ENCODE peak calls at places on chromosome X, in four cellular contexts. One of them, this sample, is unnamed.

GRCh38 chrX:111151764-111152163 is 55.8 kb downstream of the PAK3 start:
- DNase-seq in ovary: no peak
- DNase-seq in left lung: no peak
- DNase-seq in fibroblast of lung: no peak
- DNase-seq in this sample: no peak

GRCh38 chrX:9897761-9898161 is 69.4 kb upstream of the CLDN34 start:
- DNase-seq in left lung: no peak
- DNase-seq in fibroblast of lung: peak; percentile 92
- DNase-seq in ovary: no peak
- DNase-seq in this sample: no peak

GRCh38 chrX:19660604-19661003 is 145.3 kb upstream of the MAP3K15 start:
- DNase-seq in ovary: no peak
- DNase-seq in left lung: no peak
- DNase-seq in fibroblast of lung: no peak
- DNase-seq in this sample: no peak

GRCh38 chrX:39125834-39126233 is 324.6 kb downstream of the MID1IP1 start:
- DNase-seq in left lung: no peak
- DNase-seq in fibroblast of lung: no peak
- DNase-seq in ovary: no peak
- DNase-seq in this sample: peak; percentile 20

GRCh38 chrX:69505772-69506616 is 1.9 kb downstream of the NALF2 start:
- DNase-seq in fibroblast of lung: no peak
- DNase-seq in left lung: no peak
- DNase-seq in ovary: no peak
- DNase-seq in this sample: no peak

GRCh38 chrX:47958943-47959342 is 44.8 kb downstream of the ZNF182 start:
- DNase-seq in left lung: no peak
- DNase-seq in ovary: no peak
- DNase-seq in fibroblast of lung: no peak
- DNase-seq in this sample: no peak

GRCh38 chrX:45849261-45849660 is 648.6 kb upstream of the DIPK2B start:
- DNase-seq in ovary: no peak
- DNase-seq in left lung: no peak
- DNase-seq in fibroblast of lung: peak; percentile 83
- DNase-seq in this sample: no peak

GRCh38 chrX:45771560-45772340 is 571.1 kb upstream of the DIPK2B start:
- DNase-seq in ovary: no peak
- DNase-seq in left lung: no peak
- DNase-seq in fibroblast of lung: peak; percentile 81
- DNase-seq in this sample: no peak

GRCh38 chrX:132414404-132414803 is 74.4 kb downstream of the MBNL3 start:
- DNase-seq in ovary: no peak
- DNase-seq in left lung: no peak
- DNase-seq in fibroblast of lung: no peak
- DNase-seq in this sample: no peak

GRCh38 chrX:112211459-112211858 is 128.9 kb upstream of the TRPC5 start:
- DNase-seq in fibroblast of lung: no peak
- DNase-seq in ovary: no peak
- DNase-seq in left lung: no peak
- DNase-seq in this sample: no peak

GRCh38 chrX:9188117-9188516 is 154.2 kb upstream of the FAM9B start:
- DNase-seq in ovary: no peak
- DNase-seq in fibroblast of lung: no peak
- DNase-seq in left lung: no peak
- DNase-seq in this sample: no peak

GRCh38 chrX:69027181-69028005 is 137.9 kb downstream of the PJA1 start:
- DNase-seq in ovary: no peak
- DNase-seq in left lung: no peak
- DNase-seq in fibroblast of lung: peak; percentile 83
- DNase-seq in this sample: no peak

GRCh38 chrX:139518475-139518874 is 12.1 kb upstream of the F9 start:
- DNase-seq in left lung: no peak
- DNase-seq in fibroblast of lung: no peak
- DNase-seq in ovary: no peak
- DNase-seq in this sample: no peak

GRCh38 chrX:16464369-16464768 is 185.6 kb upstream of the S100G start:
- DNase-seq in fibroblast of lung: no peak
- DNase-seq in left lung: no peak
- DNase-seq in ovary: no peak
- DNase-seq in this sample: no peak

GRCh38 chrX:19912-20571 is 261.1 kb upstream of the PLCXD1 start:
- DNase-seq in ovary: no peak
- DNase-seq in left lung: no peak
- DNase-seq in fibroblast of lung: no peak
- DNase-seq in this sample: no peak

GRCh38 chrX:56503941-56504673 is 59.3 kb upstream of the UBQLN2 start:
- DNase-seq in ovary: no peak
- DNase-seq in fibroblast of lung: no peak
- DNase-seq in left lung: no peak
- DNase-seq in this sample: no peak

GRCh38 chrX:40094041-40094899 is 3.5 kb downstream of the BCOR start:
- DNase-seq in fibroblast of lung: peak; percentile 49
- DNase-seq in left lung: peak; percentile 50
- DNase-seq in ovary: peak; percentile 53
- DNase-seq in this sample: peak; percentile 77

GRCh38 chrX:45788941-45789348 is 588.3 kb upstream of the DIPK2B start:
- DNase-seq in left lung: no peak
- DNase-seq in fibroblast of lung: no peak
- DNase-seq in ovary: no peak
- DNase-seq in this sample: no peak

GRCh38 chrX:121405826-121406225 is 358.4 kb downstream of the GLUD2 start:
- DNase-seq in fibroblast of lung: no peak
- DNase-seq in ovary: no peak
- DNase-seq in left lung: no peak
- DNase-seq in this sample: no peak

GRCh38 chrX:74924449-74925209 is 623 bp downstream of the NEXMIF start:
- DNase-seq in left lung: peak; percentile 38
- DNase-seq in ovary: peak; percentile 52
- DNase-seq in fibroblast of lung: peak; percentile 0
- DNase-seq in this sample: peak; percentile 33

GRCh38 chrX:51876441-51876840 is 17.0 kb upstream of the MAGED1 start:
- DNase-seq in fibroblast of lung: peak; percentile 18
- DNase-seq in ovary: no peak
- DNase-seq in left lung: no peak
- DNase-seq in this sample: no peak

GRCh38 chrX:19177710-19178109 is 55.4 kb upstream of the ADGRG2 start:
- DNase-seq in fibroblast of lung: no peak
- DNase-seq in ovary: no peak
- DNase-seq in left lung: no peak
- DNase-seq in this sample: no peak

GRCh38 chrX:150813922-150814321 is 84.5 kb downstream of the CD99L2 start:
- DNase-seq in left lung: no peak
- DNase-seq in ovary: no peak
- DNase-seq in fibroblast of lung: no peak
- DNase-seq in this sample: no peak

GRCh38 chrX:14235004-14235403 is 205.3 kb upstream of the GEMIN8 start:
- DNase-seq in left lung: no peak
- DNase-seq in fibroblast of lung: no peak
- DNase-seq in ovary: no peak
- DNase-seq in this sample: no peak

GRCh38 chrX:16754019-16754418 is 32.2 kb upstream of the TXLNG start:
- DNase-seq in left lung: no peak
- DNase-seq in ovary: no peak
- DNase-seq in fibroblast of lung: no peak
- DNase-seq in this sample: no peak

GRCh38 chrX:97401586-97402101 is 517.9 kb downstream of the RPA4 start:
- DNase-seq in left lung: no peak
- DNase-seq in ovary: no peak
- DNase-seq in fibroblast of lung: no peak
- DNase-seq in this sample: no peak

GRCh38 chrX:22012051-22012450 is 20.1 kb upstream of the PHEX start:
- DNase-seq in left lung: no peak
- DNase-seq in fibroblast of lung: no peak
- DNase-seq in ovary: no peak
- DNase-seq in this sample: no peak

GRCh38 chrX:70979136-70979762 is 48.4 kb upstream of the SLC7A3 start:
- DNase-seq in ovary: no peak
- DNase-seq in fibroblast of lung: peak; percentile 48
- DNase-seq in left lung: no peak
- DNase-seq in this sample: no peak
- TF ChIP-seq CTCF in ovary: no peak
- TF ChIP-seq CTCF in fibroblast of lung: peak; percentile 64
- TF ChIP-seq CTCF in left lung: no peak
- TF ChIP-seq CTCF in this sample: no peak

DNA sequence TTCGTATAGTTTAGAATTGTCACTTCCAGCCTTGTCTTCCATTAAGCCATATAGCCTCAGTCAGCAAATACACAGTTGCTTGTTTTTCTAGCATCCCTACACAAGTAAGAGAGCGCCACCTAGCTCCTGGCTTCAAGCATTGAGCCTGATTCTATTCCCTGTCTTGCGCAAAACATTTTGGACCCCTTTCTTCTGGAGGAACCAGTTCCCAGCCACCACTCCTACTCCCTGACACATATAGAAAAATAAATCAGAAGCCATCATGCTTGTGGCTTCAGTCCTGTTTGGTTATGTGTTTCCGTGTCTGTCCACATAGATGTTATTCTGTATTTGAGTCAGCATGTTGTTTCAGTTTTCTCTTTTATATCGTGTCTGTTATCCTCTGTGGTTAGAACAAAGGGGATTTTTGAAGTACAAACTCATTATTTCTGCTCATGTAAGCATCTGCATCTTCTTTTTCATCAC is 59.9 kb downstream of the GK start:
- DNase-seq in fibroblast of lung: peak; percentile 81
- DNase-seq in left lung: peak; percentile 41
- DNase-seq in ovary: no peak
- DNase-seq in this sample: peak; percentile 59
- H3K4me1 ChIP-seq in fibroblast of lung: no peaks in the 10 kb centered on the region
- H3K4me1 ChIP-seq in left lung: no peaks in the 10 kb centered on the region
- H3K4me1 ChIP-seq in ovary: no peaks in the 10 kb centered on the region
- H3K4me1 ChIP-seq in this sample: no peaks in the 10 kb centered on the region

GRCh38 chrX:136731207-136731782 is 49.4 kb downstream of the ARHGEF6 start:
- DNase-seq in ovary: no peak
- DNase-seq in fibroblast of lung: no peak
- DNase-seq in left lung: no peak
- DNase-seq in this sample: no peak

GRCh38 chrX:136731798-136732197 is 48.9 kb downstream of the ARHGEF6 start:
- DNase-seq in ovary: no peak
- DNase-seq in left lung: no peak
- DNase-seq in fibroblast of lung: no peak
- DNase-seq in this sample: no peak

GRCh38 chrX:136725446-136726104 is 55.2 kb downstream of the ARHGEF6 start:
- DNase-seq in left lung: no peak
- DNase-seq in ovary: no peak
- DNase-seq in fibroblast of lung: peak; percentile 82
- DNase-seq in this sample: peak; percentile 73

GRCh38 chrX:136733613-136734012 is 47.1 kb downstream of the ARHGEF6 start:
- DNase-seq in fibroblast of lung: no peak
- DNase-seq in ovary: no peak
- DNase-seq in left lung: no peak
- DNase-seq in this sample: no peak

DNA sequence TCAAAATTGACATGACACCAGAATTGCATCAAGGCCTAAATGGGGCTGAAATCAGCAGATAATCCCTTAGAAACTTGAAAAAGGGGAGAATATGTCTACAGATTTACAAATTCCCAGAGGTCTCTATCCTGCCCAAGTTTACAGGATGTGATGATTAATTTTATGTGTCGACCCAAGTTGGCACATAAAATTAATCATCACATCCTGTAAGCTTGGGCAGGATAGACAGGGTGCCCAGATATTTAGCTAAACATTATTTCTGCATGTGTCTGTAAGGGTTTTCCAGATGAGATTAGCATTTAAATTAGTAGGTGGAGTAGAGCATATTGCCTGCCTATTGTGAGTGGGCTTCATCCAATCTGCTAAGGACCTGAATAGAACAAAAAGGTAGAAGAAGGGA is 52.3 kb downstream of the ARHGEF6 start:
- DNase-seq in left lung: no peak
- DNase-seq in fibroblast of lung: no peak
- DNase-seq in ovary: no peak
- DNase-seq in this sample: no peak
- H3K27me3 ChIP-seq in left lung: no peaks in the 10 kb centered on the region
- H3K27me3 ChIP-seq in fibroblast of lung: no peaks in the 10 kb centered on the region
- H3K27me3 ChIP-seq in ovary: no peaks in the 10 kb centered on the region
- H3K27me3 ChIP-seq in this sample: no peaks in the 10 kb centered on the region

GRCh38 chrX:49165901-49166881 is 3.6 kb downstream of the MAGIX start:
- DNase-seq in left lung: peak; percentile 79
- DNase-seq in ovary: peak; percentile 79
- DNase-seq in fibroblast of lung: peak; percentile 79
- DNase-seq in this sample: peak; percentile 74
- TF ChIP-seq CTCF in left lung: no peak
- TF ChIP-seq CTCF in ovary: no peak
- TF ChIP-seq CTCF in fibroblast of lung: peak; percentile 29
- TF ChIP-seq CTCF in this sample: peak; percentile 29

GRCh38 chrX:12954376-12954775 is 20.5 kb upstream of the TMSB4X start:
- DNase-seq in left lung: no peak
- DNase-seq in ovary: no peak
- DNase-seq in fibroblast of lung: no peak
- DNase-seq in this sample: no peak
- H3K4me1 ChIP-seq in left lung: peaks cover 10% of the 10 kb centered on the region
- H3K4me1 ChIP-seq in ovary: peaks cover 3% of the 10 kb centered on the region
- H3K4me1 ChIP-seq in fibroblast of lung: peaks cover 11% of the 10 kb centered on the region
- H3K4me1 ChIP-seq in this sample: no peaks in the 10 kb centered on the region

GRCh38 chrX:153869473-153870287 is 16.3 kb downstream of the L1CAM start:
- DNase-seq in left lung: no peak
- DNase-seq in fibroblast of lung: no peak
- DNase-seq in ovary: no peak
- DNase-seq in this sample: no peak

GRCh38 chrX:153870791-153871360 is 15.1 kb downstream of the L1CAM start:
- DNase-seq in ovary: no peak
- DNase-seq in left lung: no peak
- DNase-seq in fibroblast of lung: no peak
- DNase-seq in this sample: no peak

GRCh38 chrX:153868576-153869472 is 17.1 kb downstream of the L1CAM start:
- DNase-seq in ovary: no peak
- DNase-seq in left lung: no peak
- DNase-seq in fibroblast of lung: no peak
- DNase-seq in this sample: no peak

GRCh38 chrX:153871451-153871850 is 14.5 kb downstream of the L1CAM start:
- DNase-seq in left lung: no peak
- DNase-seq in ovary: no peak
- DNase-seq in fibroblast of lung: no peak
- DNase-seq in this sample: no peak

DNA sequence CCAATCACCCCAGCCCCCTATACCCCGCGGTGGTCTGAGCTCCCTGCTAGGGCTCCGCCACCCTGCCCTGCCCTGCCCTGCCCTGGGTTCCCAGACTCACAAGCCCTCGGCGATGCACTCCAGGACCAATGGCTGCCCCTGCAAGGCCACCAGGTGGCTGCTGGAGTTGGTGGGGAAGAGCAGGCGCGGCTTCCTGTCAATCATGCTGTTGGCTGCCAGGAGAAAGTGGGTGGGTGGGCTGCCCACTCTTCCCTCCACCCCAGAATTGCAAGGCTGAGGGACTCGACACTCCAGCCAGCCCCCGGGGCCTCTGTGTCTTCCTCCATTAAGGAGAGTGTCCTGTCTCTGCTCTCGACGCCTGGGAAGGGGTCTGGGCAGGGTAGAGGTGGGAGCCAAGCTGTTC is 15.7 kb downstream of the L1CAM start:
- DNase-seq in fibroblast of lung: no peak
- DNase-seq in left lung: no peak
- DNase-seq in ovary: no peak
- DNase-seq in this sample: no peak
- H3K27me3 ChIP-seq in fibroblast of lung: no peaks in the 10 kb centered on the region
- H3K27me3 ChIP-seq in left lung: peaks cover 23% of the 10 kb centered on the region
- H3K27me3 ChIP-seq in ovary: no peaks in the 10 kb centered on the region
- H3K27me3 ChIP-seq in this sample: no peaks in the 10 kb centered on the region

This sample was measured in tibial artery.